ENCODE peak calls at places on chromosomes 1 and 21, in five cellular contexts. One of them, this sample, is unnamed. For H3K9me3, the result is how much of the 10 kb centered on the place peaks cover.

GRCh38 chr1:183155939-183156338 is 30.1 kb upstream of the LAMC2 start:
- DNase-seq in body of pancreas: no peak
- DNase-seq in stomach: no peak
- DNase-seq in CD4-positive, CD25-positive, alpha-beta regulatory T cell: no peak
- DNase-seq in NT2/D1: no peak
- DNase-seq in this sample: no peak

GRCh38 chr21:45316871-45317400 is 29.2 kb upstream of the POFUT2 start:
- DNase-seq in body of pancreas: no peak
- DNase-seq in stomach: no peak
- DNase-seq in CD4-positive, CD25-positive, alpha-beta regulatory T cell: no peak
- DNase-seq in NT2/D1: no peak
- DNase-seq in this sample: no peak

GRCh38 chr1:218479436-218480115 is 134.4 kb downstream of the TGFB2 start:
- DNase-seq in body of pancreas: no peak
- DNase-seq in stomach: no peak
- DNase-seq in CD4-positive, CD25-positive, alpha-beta regulatory T cell: no peak
- DNase-seq in NT2/D1: no peak
- DNase-seq in this sample: no peak

GRCh38 chr1:31978853-31979400 is 34.7 kb upstream of the KHDRBS1 start:
- DNase-seq in body of pancreas: no peak
- DNase-seq in stomach: no peak
- DNase-seq in CD4-positive, CD25-positive, alpha-beta regulatory T cell: no peak
- DNase-seq in NT2/D1: no peak
- DNase-seq in this sample: no peak

GRCh38 chr1:84797603-84798002 is 95.4 kb downstream of the LPAR3 start:
- DNase-seq in body of pancreas: no peak
- DNase-seq in stomach: no peak
- DNase-seq in CD4-positive, CD25-positive, alpha-beta regulatory T cell: no peak
- DNase-seq in NT2/D1: no peak
- DNase-seq in this sample: no peak

GRCh38 chr1:26160527-26161407 is 1.9 kb downstream of the FAM110D start:
- DNase-seq in body of pancreas: no peak
- DNase-seq in stomach: no peak
- DNase-seq in CD4-positive, CD25-positive, alpha-beta regulatory T cell: no peak
- DNase-seq in NT2/D1: no peak
- DNase-seq in this sample: no peak

GRCh38 chr1:156706647-156707008 is 1.2 kb upstream of the CRABP2 start:
- DNase-seq in body of pancreas: peak
- DNase-seq in stomach: no peak
- DNase-seq in CD4-positive, CD25-positive, alpha-beta regulatory T cell: no peak
- DNase-seq in NT2/D1: no peak
- DNase-seq in this sample: no peak

GRCh38 chr1:234520908-234521801 is 42.2 kb upstream of the TARBP1 start:
- DNase-seq in body of pancreas: no peak
- DNase-seq in stomach: peak
- DNase-seq in CD4-positive, CD25-positive, alpha-beta regulatory T cell: no peak
- DNase-seq in NT2/D1: no peak
- DNase-seq in this sample: no peak

GRCh38 chr1:230679131-230679530 is 34.8 kb downstream of the AGT start:
- DNase-seq in body of pancreas: no peak
- DNase-seq in stomach: no peak
- DNase-seq in CD4-positive, CD25-positive, alpha-beta regulatory T cell: no peak
- DNase-seq in NT2/D1: no peak
- DNase-seq in this sample: no peak

GRCh38 chr1:151238467-151238739 is 16.1 kb upstream of the PSMD4 start:
- DNase-seq in body of pancreas: no peak
- DNase-seq in stomach: no peak
- DNase-seq in CD4-positive, CD25-positive, alpha-beta regulatory T cell: no peak
- DNase-seq in NT2/D1: no peak
- DNase-seq in this sample: no peak

GRCh38 chr1:213670692-213671023 is 317.1 kb upstream of the PROX1 start:
- DNase-seq in body of pancreas: no peak
- DNase-seq in stomach: no peak
- DNase-seq in CD4-positive, CD25-positive, alpha-beta regulatory T cell: no peak
- DNase-seq in NT2/D1: no peak
- DNase-seq in this sample: no peak

GRCh38 chr1:190258003-190258402 is 219.7 kb downstream of the BRINP3 start:
- DNase-seq in body of pancreas: no peak
- DNase-seq in stomach: no peak
- DNase-seq in CD4-positive, CD25-positive, alpha-beta regulatory T cell: no peak
- DNase-seq in NT2/D1: peak
- DNase-seq in this sample: no peak

GRCh38 chr21:16424331-16424749 is 694.6 kb downstream of the USP25 start:
- DNase-seq in body of pancreas: no peak
- DNase-seq in stomach: no peak
- DNase-seq in CD4-positive, CD25-positive, alpha-beta regulatory T cell: no peak
- DNase-seq in NT2/D1: no peak
- DNase-seq in this sample: no peak

GRCh38 chr21:41426656-41427311 is 745 bp downstream of the MX1 start:
- DNase-seq in body of pancreas: no peak
- DNase-seq in stomach: no peak
- DNase-seq in CD4-positive, CD25-positive, alpha-beta regulatory T cell: peak
- DNase-seq in NT2/D1: no peak
- DNase-seq in this sample: no peak

GRCh38 chr1:173224280-173224886 is 17.3 kb upstream of the TNFSF4 start:
- DNase-seq in body of pancreas: no peak
- DNase-seq in stomach: no peak
- DNase-seq in CD4-positive, CD25-positive, alpha-beta regulatory T cell: no peak
- DNase-seq in NT2/D1: no peak
- DNase-seq in this sample: no peak

GRCh38 chr1:205324781-205325180 is 3.2 kb upstream of the NUAK2 start:
- DNase-seq in body of pancreas: no peak
- DNase-seq in stomach: no peak
- DNase-seq in CD4-positive, CD25-positive, alpha-beta regulatory T cell: no peak
- DNase-seq in NT2/D1: no peak
- DNase-seq in this sample: no peak

GRCh38 chr1:16324456-16324890 is 27.8 kb downstream of the FBXO42 start:
- DNase-seq in body of pancreas: peak
- DNase-seq in stomach: no peak
- DNase-seq in CD4-positive, CD25-positive, alpha-beta regulatory T cell: no peak
- DNase-seq in NT2/D1: no peak
- DNase-seq in this sample: no peak

GRCh38 chr1:108199231-108199657 is 899 bp downstream of the SLC25A24 start:
- DNase-seq in body of pancreas: no peak
- DNase-seq in stomach: no peak
- DNase-seq in CD4-positive, CD25-positive, alpha-beta regulatory T cell: no peak
- DNase-seq in NT2/D1: peak
- DNase-seq in this sample: no peak

GRCh38 chr1:35539073-35539823 is 18.0 kb downstream of the KIAA0319L start:
- DNase-seq in body of pancreas: no peak
- DNase-seq in stomach: no peak
- DNase-seq in CD4-positive, CD25-positive, alpha-beta regulatory T cell: no peak
- DNase-seq in NT2/D1: no peak
- DNase-seq in this sample: no peak

GRCh38 chr1:20405893-20406604 is 80.0 kb downstream of the CAMK2N1 start:
- DNase-seq in body of pancreas: no peak
- DNase-seq in stomach: no peak
- DNase-seq in CD4-positive, CD25-positive, alpha-beta regulatory T cell: no peak
- DNase-seq in NT2/D1: no peak
- DNase-seq in this sample: no peak

GRCh38 chr1:96049759-96050409 is 671.7 kb upstream of the PTBP2 start:
- DNase-seq in body of pancreas: no peak
- DNase-seq in stomach: no peak
- DNase-seq in CD4-positive, CD25-positive, alpha-beta regulatory T cell: no peak
- DNase-seq in NT2/D1: no peak
- DNase-seq in this sample: no peak

GRCh38 chr1:26350701-26351590 is 3.0 kb downstream of the CRYBG2 start:
- DNase-seq in body of pancreas: no peak
- DNase-seq in stomach: no peak
- DNase-seq in CD4-positive, CD25-positive, alpha-beta regulatory T cell: no peak
- DNase-seq in NT2/D1: no peak
- DNase-seq in this sample: no peak

GRCh38 chr1:58848818-58849411 is 65.1 kb upstream of the JUN start:
- DNase-seq in body of pancreas: peak
- DNase-seq in stomach: peak
- DNase-seq in CD4-positive, CD25-positive, alpha-beta regulatory T cell: no peak
- DNase-seq in NT2/D1: peak
- DNase-seq in this sample: no peak

GRCh38 chr1:4935807-4936206 is 281.4 kb downstream of the AJAP1 start:
- DNase-seq in body of pancreas: no peak
- DNase-seq in stomach: no peak
- DNase-seq in CD4-positive, CD25-positive, alpha-beta regulatory T cell: no peak
- DNase-seq in NT2/D1: no peak
- DNase-seq in this sample: no peak
- H3K9me3 ChIP-seq in body of pancreas: under half
- H3K9me3 ChIP-seq in stomach: under half
- H3K9me3 ChIP-seq in CD4-positive, CD25-positive, alpha-beta regulatory T cell: under half
- H3K9me3 ChIP-seq in NT2/D1: under half
- H3K9me3 ChIP-seq in this sample: under half

DNA sequence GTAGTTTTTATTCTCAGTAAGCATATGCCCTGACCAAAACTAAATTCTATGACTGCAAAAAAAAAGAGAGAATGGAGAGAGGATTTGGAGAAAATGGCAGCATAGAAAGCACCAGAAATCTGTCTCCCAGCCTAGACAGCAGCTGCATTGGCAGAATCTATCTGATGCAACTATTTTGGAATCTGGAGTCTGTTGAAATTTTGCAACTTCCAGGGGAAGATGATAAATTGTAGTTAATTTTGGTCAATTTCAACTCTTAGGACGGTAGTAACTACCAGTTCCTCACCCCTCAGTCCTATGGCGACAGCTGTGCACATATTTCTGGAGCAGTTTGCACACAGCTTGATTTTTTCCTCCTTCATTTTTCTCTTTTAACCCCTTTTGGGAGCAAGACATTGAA is 10.9 kb downstream of the EXO5 start:
- DNase-seq in body of pancreas: no peak
- DNase-seq in stomach: no peak
- DNase-seq in CD4-positive, CD25-positive, alpha-beta regulatory T cell: no peak
- DNase-seq in NT2/D1: no peak
- DNase-seq in this sample: no peak
- H3K9me3 ChIP-seq in body of pancreas: under half
- H3K9me3 ChIP-seq in stomach: under half
- H3K9me3 ChIP-seq in CD4-positive, CD25-positive, alpha-beta regulatory T cell: under half
- H3K9me3 ChIP-seq in NT2/D1: under half
- H3K9me3 ChIP-seq in this sample: under half

GRCh38 chr21:10639123-10639522 is 117.7 kb downstream of the TPTE start:
- DNase-seq in body of pancreas: no peak
- DNase-seq in stomach: no peak
- DNase-seq in CD4-positive, CD25-positive, alpha-beta regulatory T cell: no peak
- DNase-seq in NT2/D1: no peak
- DNase-seq in this sample: no peak

GRCh38 chr21:10641107-10641506 is 119.7 kb downstream of the TPTE start:
- DNase-seq in body of pancreas: no peak
- DNase-seq in stomach: no peak
- DNase-seq in CD4-positive, CD25-positive, alpha-beta regulatory T cell: no peak
- DNase-seq in NT2/D1: no peak
- DNase-seq in this sample: no peak

DNA sequence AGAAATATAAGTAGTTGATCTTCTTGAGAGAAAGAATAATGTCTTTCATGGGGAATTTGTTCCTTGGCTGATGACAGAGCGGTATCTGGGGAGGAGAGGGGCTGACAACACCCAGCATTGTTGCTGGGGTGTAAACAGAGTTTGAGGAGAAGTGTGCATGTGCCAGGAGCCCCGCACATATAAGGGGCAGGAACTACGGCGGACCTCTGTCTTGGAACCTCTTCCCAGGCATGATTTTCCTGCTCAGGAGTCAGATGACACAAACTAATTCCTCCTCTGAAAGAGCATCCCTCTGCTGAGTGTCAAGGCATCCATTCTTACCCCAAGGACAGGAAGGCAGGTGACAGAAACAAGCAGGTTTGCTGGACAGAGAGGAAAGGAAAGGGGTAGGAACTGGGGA is 119.1 kb downstream of the TPTE start:
- DNase-seq in body of pancreas: no peak
- DNase-seq in stomach: no peak
- DNase-seq in CD4-positive, CD25-positive, alpha-beta regulatory T cell: no peak
- DNase-seq in NT2/D1: no peak
- DNase-seq in this sample: no peak
- H3K9me3 ChIP-seq in body of pancreas: under half
- H3K9me3 ChIP-seq in stomach: half or more
- H3K9me3 ChIP-seq in CD4-positive, CD25-positive, alpha-beta regulatory T cell: under half
- H3K9me3 ChIP-seq in NT2/D1: under half
- H3K9me3 ChIP-seq in this sample: under half

GRCh38 chr1:48953617-48954016 is 176.9 kb upstream of the BEND5 start:
- DNase-seq in body of pancreas: no peak
- DNase-seq in stomach: no peak
- DNase-seq in CD4-positive, CD25-positive, alpha-beta regulatory T cell: no peak
- DNase-seq in NT2/D1: no peak
- DNase-seq in this sample: no peak
- H3K9me3 ChIP-seq in body of pancreas: under half
- H3K9me3 ChIP-seq in stomach: under half
- H3K9me3 ChIP-seq in CD4-positive, CD25-positive, alpha-beta regulatory T cell: under half
- H3K9me3 ChIP-seq in NT2/D1: under half
- H3K9me3 ChIP-seq in this sample: under half

This sample was measured in T-helper 17 cell.